ENCODE peak calls at places on chromosomes 12 and 14, in six cellular contexts. K, N, D, A, M and B are unnamed samples.

GRCh38 chr14:34012978-34013713 is 62.3 kb upstream of the EGLN3 start:
- DNase-seq in K (no peak), N (no peak), D (no peak), A (no peak), M (no peak), B (no peak)

GRCh38 chr12:119440961-119441360 is 106.4 kb downstream of the CCDC60 start:
- DNase-seq in K (peak), N (no peak), D (no peak), A (no peak), M (no peak), B (no peak)

GRCh38 chr14:44370727-44371126 is 136.4 kb downstream of the FSCB start:
- DNase-seq in K (peak), N (no peak), D (no peak), A (no peak), M (peak), B (no peak)

GRCh38 chr12:14710632-14711324 is 14.4 kb upstream of the GUCY2C start:
- DNase-seq in K (peak), N (no peak), D (no peak), A (no peak), M (no peak), B (no peak)

GRCh38 chr14:68632591-68632895 is 160.3 kb downstream of the ZFP36L1 start:
- DNase-seq in K (no peak), N (no peak), D (no peak), A (no peak), M (no peak), B (no peak)

GRCh38 chr12:65962921-65963883 is 138.9 kb downstream of the HMGA2 start:
- DNase-seq in K (peak), N (no peak), D (no peak), A (no peak), M (peak), B (no peak)

GRCh38 chr12:26029741-26030033 is 71.2 kb downstream of the RASSF8 start:
- DNase-seq in K (no peak), N (no peak), D (no peak), A (no peak), M (no peak), B (no peak)

GRCh38 chr12:9940370-9940769 is 8.2 kb upstream of the CLEC2A start:
- DNase-seq in K (no peak), N (no peak), D (no peak), A (peak), M (peak), B (no peak)

GRCh38 chr14:98946995-98947394 is 325.0 kb downstream of the BCL11B start:
- DNase-seq in K (no peak), N (no peak), D (no peak), A (no peak), M (peak), B (no peak)

GRCh38 chr12:98828802-98829600 is 183.9 kb downstream of the APAF1 start:
- DNase-seq in K (no peak), N (no peak), D (no peak), A (no peak), M (no peak), B (no peak)

GRCh38 chr14:105177082-105177481 is 4.0 kb downstream of the NUDT14 start:
- DNase-seq in K (no peak), N (no peak), D (no peak), A (no peak), M (no peak), B (no peak)